ENCODE peak calls at places on chromosomes 7 and 10, in ten cellular contexts. One of them, this sample, is unnamed.

GRCh38 chr10:102280397-102281015 is 35.2 kb downstream of the GBF1 start:
- DNase-seq in tibial artery: no peak
- DNase-seq in GM04504: no peak
- DNase-seq in HT-29: no peak
- DNase-seq in fibroblast of pulmonary artery: peak; percentile 70
- DNase-seq in NCI-H774: peak; percentile 1
- DNase-seq in body of pancreas: peak; percentile 5
- DNase-seq in ovary: no peak
- DNase-seq in GOT3: no peak
- DNase-seq in epithelial cell of esophagus: no peak
- DNase-seq in this sample: peak; percentile 30

GRCh38 chr7:44461387-44461786 is 29.1 kb downstream of the NUDCD3 start:
- DNase-seq in tibial artery: no peak
- DNase-seq in GM04504: peak; percentile 40
- DNase-seq in HT-29: no peak
- DNase-seq in fibroblast of pulmonary artery: peak; percentile 73
- DNase-seq in NCI-H774: no peak
- DNase-seq in body of pancreas: no peak
- DNase-seq in ovary: no peak
- DNase-seq in GOT3: no peak
- DNase-seq in epithelial cell of esophagus: peak; percentile 54
- DNase-seq in this sample: peak; percentile 58

GRCh38 chr10:3524086-3524960 is 260.7 kb downstream of the KLF6 start:
- DNase-seq in tibial artery: no peak
- DNase-seq in GM04504: no peak
- DNase-seq in HT-29: no peak
- DNase-seq in fibroblast of pulmonary artery: no peak
- DNase-seq in NCI-H774: no peak
- DNase-seq in body of pancreas: no peak
- DNase-seq in ovary: no peak
- DNase-seq in GOT3: no peak
- DNase-seq in epithelial cell of esophagus: no peak
- DNase-seq in this sample: peak; percentile 37

GRCh38 chr10:29725133-29725720 is 90.5 kb upstream of the SVIL start:
- DNase-seq in tibial artery: no peak
- DNase-seq in GM04504: no peak
- DNase-seq in HT-29: no peak
- DNase-seq in fibroblast of pulmonary artery: peak; percentile 48
- DNase-seq in NCI-H774: no peak
- DNase-seq in body of pancreas: no peak
- DNase-seq in ovary: no peak
- DNase-seq in GOT3: no peak
- DNase-seq in epithelial cell of esophagus: peak; percentile 23
- DNase-seq in this sample: no peak

GRCh38 chr10:11636761-11637166 is 25.3 kb upstream of the USP6NL start:
- DNase-seq in tibial artery: no peak
- DNase-seq in GM04504: no peak
- DNase-seq in HT-29: no peak
- DNase-seq in fibroblast of pulmonary artery: no peak
- DNase-seq in NCI-H774: no peak
- DNase-seq in body of pancreas: no peak
- DNase-seq in ovary: no peak
- DNase-seq in GOT3: no peak
- DNase-seq in epithelial cell of esophagus: no peak
- DNase-seq in this sample: peak; percentile 37

GRCh38 chr7:84532196-84532595 is 337.6 kb upstream of the SEMA3A start:
- DNase-seq in tibial artery: no peak
- DNase-seq in GM04504: no peak
- DNase-seq in HT-29: no peak
- DNase-seq in fibroblast of pulmonary artery: no peak
- DNase-seq in NCI-H774: no peak
- DNase-seq in body of pancreas: no peak
- DNase-seq in ovary: no peak
- DNase-seq in GOT3: no peak
- DNase-seq in epithelial cell of esophagus: no peak
- DNase-seq in this sample: no peak

GRCh38 chr10:112713411-112713810 is 236.6 kb upstream of the TCF7L2 start:
- DNase-seq in tibial artery: no peak
- DNase-seq in GM04504: no peak
- DNase-seq in HT-29: no peak
- DNase-seq in fibroblast of pulmonary artery: no peak
- DNase-seq in NCI-H774: no peak
- DNase-seq in body of pancreas: no peak
- DNase-seq in ovary: no peak
- DNase-seq in GOT3: no peak
- DNase-seq in epithelial cell of esophagus: peak; percentile 15
- DNase-seq in this sample: peak; percentile 70

GRCh38 chr7:135385209-135385608 is 124.7 kb downstream of the CNOT4 start:
- DNase-seq in tibial artery: no peak
- DNase-seq in GM04504: no peak
- DNase-seq in HT-29: no peak
- DNase-seq in fibroblast of pulmonary artery: peak; percentile 88
- DNase-seq in NCI-H774: peak; percentile 39
- DNase-seq in body of pancreas: peak; percentile 37
- DNase-seq in ovary: peak; percentile 27
- DNase-seq in GOT3: no peak
- DNase-seq in epithelial cell of esophagus: peak; percentile 42
- DNase-seq in this sample: peak; percentile 89

GRCh38 chr10:104337985-104338735 is at the start of gene ITPRIP:
- DNase-seq in tibial artery: peak; percentile 90
- DNase-seq in GM04504: no peak
- DNase-seq in HT-29: peak; percentile 74
- DNase-seq in fibroblast of pulmonary artery: peak; percentile 93
- DNase-seq in NCI-H774: no peak
- DNase-seq in body of pancreas: peak; percentile 75
- DNase-seq in ovary: peak; percentile 78
- DNase-seq in GOT3: peak; percentile 52
- DNase-seq in epithelial cell of esophagus: peak; percentile 83
- DNase-seq in this sample: peak; percentile 93

GRCh38 chr7:41881313-41882130 is 178.6 kb upstream of the INHBA start:
- DNase-seq in tibial artery: peak; percentile 76
- DNase-seq in GM04504: no peak
- DNase-seq in HT-29: no peak
- DNase-seq in fibroblast of pulmonary artery: peak; percentile 35
- DNase-seq in NCI-H774: no peak
- DNase-seq in body of pancreas: peak; percentile 55
- DNase-seq in ovary: no peak
- DNase-seq in GOT3: no peak
- DNase-seq in epithelial cell of esophagus: no peak
- DNase-seq in this sample: peak; percentile 66

GRCh38 chr7:22697897-22698645 is 28.9 kb upstream of the IL6 start:
- DNase-seq in tibial artery: no peak
- DNase-seq in GM04504: no peak
- DNase-seq in HT-29: no peak
- DNase-seq in fibroblast of pulmonary artery: no peak
- DNase-seq in NCI-H774: no peak
- DNase-seq in body of pancreas: no peak
- DNase-seq in ovary: no peak
- DNase-seq in GOT3: no peak
- DNase-seq in epithelial cell of esophagus: no peak
- DNase-seq in this sample: no peak

GRCh38 chr7:40380111-40380510 is 245.3 kb downstream of the SUGCT start:
- DNase-seq in tibial artery: no peak
- DNase-seq in GM04504: no peak
- DNase-seq in HT-29: no peak
- DNase-seq in fibroblast of pulmonary artery: no peak
- DNase-seq in NCI-H774: no peak
- DNase-seq in body of pancreas: no peak
- DNase-seq in ovary: no peak
- DNase-seq in GOT3: no peak
- DNase-seq in epithelial cell of esophagus: no peak
- DNase-seq in this sample: no peak

GRCh38 chr7:135353832-135354231 is 120.2 kb downstream of the STRA8 start:
- DNase-seq in tibial artery: no peak
- DNase-seq in GM04504: no peak
- DNase-seq in HT-29: no peak
- DNase-seq in fibroblast of pulmonary artery: peak; percentile 28
- DNase-seq in NCI-H774: no peak
- DNase-seq in body of pancreas: no peak
- DNase-seq in ovary: no peak
- DNase-seq in GOT3: no peak
- DNase-seq in epithelial cell of esophagus: peak; percentile 14
- DNase-seq in this sample: peak; percentile 8

GRCh38 chr10:35510891-35511290 is 94.2 kb upstream of the GJD4 start:
- DNase-seq in tibial artery: no peak
- DNase-seq in GM04504: no peak
- DNase-seq in HT-29: no peak
- DNase-seq in fibroblast of pulmonary artery: no peak
- DNase-seq in NCI-H774: no peak
- DNase-seq in body of pancreas: no peak
- DNase-seq in ovary: no peak
- DNase-seq in GOT3: no peak
- DNase-seq in epithelial cell of esophagus: no peak
- DNase-seq in this sample: no peak

GRCh38 chr10:499991-500390 is 189.5 kb downstream of the DIP2C start:
- DNase-seq in tibial artery: peak; percentile 61
- DNase-seq in GM04504: no peak
- DNase-seq in HT-29: no peak
- DNase-seq in fibroblast of pulmonary artery: no peak
- DNase-seq in NCI-H774: no peak
- DNase-seq in body of pancreas: no peak
- DNase-seq in ovary: peak; percentile 16
- DNase-seq in GOT3: no peak
- DNase-seq in epithelial cell of esophagus: no peak
- DNase-seq in this sample: no peak

GRCh38 chr10:50417906-50418697 is 166.8 kb upstream of the ASAH2 start:
- DNase-seq in tibial artery: peak; percentile 74
- DNase-seq in GM04504: peak; percentile 74
- DNase-seq in HT-29: peak; percentile 48
- DNase-seq in fibroblast of pulmonary artery: peak; percentile 84
- DNase-seq in NCI-H774: no peak
- DNase-seq in body of pancreas: peak; percentile 59
- DNase-seq in ovary: peak; percentile 65
- DNase-seq in GOT3: peak; percentile 23
- DNase-seq in epithelial cell of esophagus: peak; percentile 94
- DNase-seq in this sample: peak; percentile 84

GRCh38 chr10:103752680-103753248 is 102.6 kb downstream of the SH3PXD2A start:
- DNase-seq in tibial artery: no peak
- DNase-seq in GM04504: no peak
- DNase-seq in HT-29: peak; percentile 78
- DNase-seq in fibroblast of pulmonary artery: no peak
- DNase-seq in NCI-H774: no peak
- DNase-seq in body of pancreas: peak; percentile 40
- DNase-seq in ovary: no peak
- DNase-seq in GOT3: no peak
- DNase-seq in epithelial cell of esophagus: no peak
- DNase-seq in this sample: no peak

GRCh38 chr10:88466786-88467185 is 116.3 kb downstream of the RNLS start:
- DNase-seq in tibial artery: no peak
- DNase-seq in GM04504: peak; percentile 41
- DNase-seq in HT-29: no peak
- DNase-seq in fibroblast of pulmonary artery: no peak
- DNase-seq in NCI-H774: no peak
- DNase-seq in body of pancreas: no peak
- DNase-seq in ovary: no peak
- DNase-seq in GOT3: no peak
- DNase-seq in epithelial cell of esophagus: no peak
- DNase-seq in this sample: no peak

This sample was measured in choroid plexus epithelial cell.